ENCODE peak calls at places on chromosome 14, in six cellular contexts. B, V, P, F, I and D are unnamed samples.
A peak's percentile ranks its signal among the peaks of the same experiment; 100 is the strongest.

GRCh38 chr14:91177073-91177796 is 63.4 kb downstream of the DGLUCY start:
- DNase-seq in B (peak; percentile 82), V (peak; percentile 54), P (peak; percentile 77), F (peak; percentile 48), I (peak; percentile 70), D (peak; percentile 76)

GRCh38 chr14:26191123-26191522 is 406.7 kb downstream of the NOVA1 start:
- DNase-seq in B (no peak), V (no peak), P (peak; percentile 8), F (no peak), I (no peak), D (peak; percentile 4)

GRCh38 chr14:68607081-68607851 is 185.6 kb downstream of the ZFP36L1 start:
- DNase-seq in B (peak; percentile 69), V (no peak), P (peak; percentile 92), F (no peak), I (peak; percentile 64), D (peak; percentile 53)

GRCh38 chr14:32426028-32426427 is 96.9 kb downstream of the AKAP6 start:
- DNase-seq in B (no peak), V (no peak), P (no peak), F (no peak), I (no peak), D (peak; percentile 57)

GRCh38 chr14:37147310-37147875 is 25.0 kb downstream of the SLC25A21 start:
- DNase-seq in B (peak; percentile 12), V (no peak), P (no peak), F (no peak), I (no peak), D (peak; percentile 97)

GRCh38 chr14:101133068-101133467 is 229.5 kb upstream of the RTL1 start:
- DNase-seq in B (no peak), V (no peak), P (no peak), F (no peak), I (no peak), D (no peak)

GRCh38 chr14:80645667-80646413 is 295.7 kb downstream of the CEP128 start:
- DNase-seq in B (no peak), V (no peak), P (no peak), F (no peak), I (no peak), D (no peak)

GRCh38 chr14:37195327-37195726 is 2.4 kb upstream of the MIPOL1 start:
- DNase-seq in B (no peak), V (no peak), P (peak; percentile 89), F (no peak), I (peak; percentile 87), D (no peak)

GRCh38 chr14:59705866-59706265 is 129.3 kb upstream of the CCDC175 start:
- DNase-seq in B (no peak), V (no peak), P (no peak), F (no peak), I (no peak), D (no peak)

GRCh38 chr14:85471744-85472143 is 58.2 kb upstream of the FLRT2 start:
- DNase-seq in B (peak; percentile 1), V (no peak), P (peak; percentile 89), F (no peak), I (peak; percentile 94), D (peak; percentile 76)

GRCh38 chr14:32027255-32027939 is 49.7 kb upstream of the ARHGAP5 start:
- DNase-seq in B (no peak), V (no peak), P (peak; percentile 40), F (no peak), I (peak; percentile 21), D (no peak)

GRCh38 chr14:96633096-96633495 is 130.9 kb downstream of the PAPOLA start:
- DNase-seq in B (no peak), V (no peak), P (no peak), F (no peak), I (no peak), D (no peak)

DNA sequence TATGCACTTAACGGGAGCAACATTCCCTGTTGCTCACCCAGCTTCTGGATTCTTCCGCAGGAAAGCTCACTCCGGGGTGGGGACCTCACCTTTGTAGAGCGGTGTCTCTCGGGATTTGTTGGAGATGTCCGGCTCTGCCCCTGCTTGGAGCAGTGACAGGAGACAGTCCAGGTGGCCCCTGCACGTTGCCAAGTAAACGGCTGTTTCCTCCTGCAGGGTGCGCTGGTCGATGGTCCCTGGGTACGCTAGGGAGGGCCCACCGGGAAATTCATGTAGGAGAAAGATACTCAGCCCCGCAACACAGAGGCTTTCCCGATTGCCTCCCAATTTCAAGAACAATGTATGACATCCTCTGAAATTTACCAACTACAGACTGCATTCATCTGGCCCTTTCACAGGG is 23.1 kb downstream of the ASB2 start:
- DNase-seq in B (no peak), V (no peak), P (no peak), F (peak; percentile 66), I (no peak), D (peak; percentile 34)
- H3K9ac ChIP-seq in B (no peak overlapping the region), V (no peak overlapping the region), P (no peak overlapping the region), F (no peak overlapping the region), I (no peak overlapping the region), D (no peak overlapping the region)

GRCh38 chr14:104697317-104697703 is 7.9 kb downstream of the INF2 start:
- DNase-seq in B (no peak), V (no peak), P (no peak), F (no peak), I (no peak), D (no peak)

GRCh38 chr14:104697892-104698583 is 8.6 kb downstream of the INF2 start:
- DNase-seq in B (no peak), V (no peak), P (no peak), F (no peak), I (no peak), D (peak; percentile 60)

GRCh38 chr14:104695660-104696000 is 6.2 kb downstream of the INF2 start:
- DNase-seq in B (no peak), V (no peak), P (no peak), F (no peak), I (no peak), D (no peak)

GRCh38 chr14:104694991-104695659 is 5.7 kb downstream of the INF2 start:
- DNase-seq in B (no peak), V (no peak), P (peak; percentile 23), F (no peak), I (no peak), D (peak; percentile 74)

DNA sequence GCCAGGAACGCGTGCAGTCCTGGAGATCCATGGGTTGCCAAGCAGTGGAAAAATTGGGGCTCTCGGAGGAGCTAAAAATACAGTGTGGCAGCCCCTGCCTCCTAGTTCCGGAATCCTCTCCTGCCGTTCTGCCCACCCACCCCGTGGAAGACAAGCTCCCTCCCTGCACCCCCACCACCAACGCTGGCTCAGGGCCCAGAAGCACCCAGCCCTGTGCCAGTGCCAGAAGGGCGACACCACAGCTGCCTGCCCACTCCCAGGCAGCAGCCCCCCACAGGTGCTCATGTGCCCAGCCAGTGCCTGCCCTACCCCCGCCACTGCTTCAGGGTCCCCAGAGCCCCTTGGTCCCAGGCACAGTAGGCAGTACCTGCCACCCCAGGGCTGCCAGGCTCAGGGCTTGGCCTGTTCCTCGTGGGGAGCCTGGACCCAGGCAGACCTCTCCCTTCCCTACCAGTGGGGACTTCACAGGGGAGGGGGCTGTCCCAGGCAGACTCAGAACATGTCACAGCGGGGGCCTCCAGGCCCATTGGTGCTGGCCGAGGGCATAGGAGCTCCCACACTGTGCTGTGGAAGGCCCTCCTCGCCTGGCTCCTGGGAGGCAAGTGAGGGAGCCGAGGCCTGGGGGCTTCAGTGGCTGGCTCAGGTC is 7.4 kb downstream of the INF2 start:
- DNase-seq in B (no peak), V (no peak), P (no peak), F (no peak), I (no peak), D (no peak)
- H2AK5ac ChIP-seq in B (no peak overlapping the region), V (peak overlapping the region; percentile 84), P (peak overlapping the region; percentile 57), F (no peak overlapping the region), I (no peak overlapping the region), D (no peak overlapping the region)

DNA sequence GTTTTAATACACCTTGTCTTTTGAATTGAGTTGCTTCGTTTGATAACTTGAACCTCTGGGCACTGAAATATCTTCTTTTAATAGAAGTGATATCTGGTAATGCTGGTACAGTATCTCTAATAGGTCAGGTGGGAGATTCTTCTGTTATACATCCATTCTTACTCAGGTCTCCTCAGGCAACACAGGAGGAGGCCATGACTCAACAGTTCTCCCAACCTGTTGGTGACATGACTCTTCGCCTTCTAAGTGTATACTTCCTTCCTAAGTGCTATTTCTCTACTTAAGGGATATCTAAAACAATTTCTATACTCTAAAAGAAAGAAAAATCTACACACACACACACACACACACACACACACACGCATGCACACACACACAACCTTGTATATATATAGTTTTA is 509.1 kb downstream of the PCNX1 start:
- DNase-seq in B (no peak), V (no peak), P (no peak), F (no peak), I (peak; percentile 34), D (peak; percentile 47)
- H3K27ac ChIP-seq in B (no peak overlapping the region), V (no peak overlapping the region), P (no peak overlapping the region), F (no peak overlapping the region), I (no peak overlapping the region), D (no peak overlapping the region)

GRCh38 chr14:77099425-77100167 is 1.5 kb downstream of the CIPC start:
- DNase-seq in B (peak; percentile 66), V (no peak), P (peak; percentile 47), F (no peak), I (peak; percentile 78), D (peak; percentile 50)
- H3K9ac ChIP-seq in B (no peak overlapping the region), V (no peak overlapping the region), P (peak overlapping the region; percentile 98), F (no peak overlapping the region), I (peak overlapping the region; percentile 21), D (peak overlapping the region; percentile 95)

DNA sequence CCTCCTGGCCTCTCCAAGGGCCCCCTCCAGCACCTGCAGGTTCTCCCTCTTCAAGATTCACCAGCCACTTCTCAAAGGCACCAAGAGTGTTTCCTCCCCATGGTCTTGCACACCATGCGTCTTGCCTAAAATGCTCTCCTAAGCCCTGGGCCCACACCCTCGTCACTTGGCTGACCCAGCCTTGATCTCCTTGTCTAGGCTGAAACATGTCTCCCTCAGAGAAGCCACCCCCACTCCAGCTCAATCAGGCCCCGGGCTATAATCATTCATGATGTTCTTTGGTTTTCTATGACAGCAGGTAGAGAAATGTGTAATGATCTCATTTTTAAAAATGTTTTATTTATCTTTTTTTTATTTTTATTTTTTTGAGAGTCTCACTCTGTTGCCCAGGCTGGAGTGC is 88.1 kb downstream of the EFCAB11 start:
- DNase-seq in B (no peak), V (no peak), P (no peak), F (no peak), I (no peak), D (no peak)
- H2AK5ac ChIP-seq in B (no peak overlapping the region), V (no peak overlapping the region), P (no peak overlapping the region), F (no peak overlapping the region), I (peak overlapping the region; percentile 81), D (no peak overlapping the region)

DNA sequence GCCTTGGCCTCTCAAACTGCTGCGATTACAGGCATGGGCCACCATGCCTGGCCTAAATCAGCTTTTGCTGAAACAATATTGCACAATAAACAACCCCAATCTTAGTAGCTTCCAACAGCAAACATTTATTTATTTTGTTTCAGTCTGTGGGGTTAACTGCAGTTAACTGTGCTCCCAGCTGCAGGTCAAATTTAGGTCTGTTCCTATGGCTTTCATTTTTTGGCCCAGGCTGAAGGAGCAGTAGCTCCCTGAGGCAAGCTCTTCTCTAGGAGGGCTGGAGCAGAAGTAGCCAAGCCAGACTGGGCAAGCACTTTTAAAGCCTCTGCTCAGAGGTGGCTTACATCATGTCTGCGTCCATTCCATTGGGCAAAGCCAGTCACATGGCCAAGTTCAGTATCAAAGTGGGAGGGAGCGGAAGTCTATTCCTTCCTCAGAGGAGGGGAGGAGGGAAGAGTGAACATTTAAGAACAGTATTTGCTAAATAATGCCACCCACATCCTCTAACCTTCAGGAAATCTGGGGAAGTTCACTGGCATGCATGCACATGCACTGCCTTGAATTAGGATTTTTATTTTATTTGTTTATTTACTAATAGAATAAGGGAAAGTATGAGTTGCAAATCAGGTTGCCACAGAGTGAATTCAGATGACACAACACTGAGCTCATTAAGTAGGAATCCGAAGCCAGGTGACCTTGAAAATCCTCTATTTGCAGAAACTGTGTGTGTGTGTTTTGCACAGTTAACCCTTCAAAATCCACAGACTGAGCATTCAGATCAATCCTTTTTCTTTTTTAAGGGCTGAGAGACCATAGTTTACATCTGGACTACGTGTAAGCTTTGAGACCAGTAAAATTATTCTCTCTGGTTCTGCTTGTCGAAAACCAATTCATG is 122.0 kb upstream of the SEL1L start:
- DNase-seq in B (no peak), V (no peak), P (no peak), F (peak; percentile 37), I (no peak), D (peak; percentile 79)
- H3K27ac ChIP-seq in B (no peak overlapping the region), V (no peak overlapping the region), P (no peak overlapping the region), F (no peak overlapping the region), I (no peak overlapping the region), D (no peak overlapping the region)